ENCODE peak calls at places on chromosomes 1 and 21, in eight cellular contexts. C is stimulated activated CD4-positive, alpha-beta T cell treated with anti-CD3 and anti-CD28 coated beads, Interleukin-4, amount 100 ng/mL, for 1 hour; W is Calu3; P is activated CD4-positive, alpha-beta T cell treated with anti-CD3 and anti-CD28 coated beads for 4 hours; D is Right ventricle myocardium inferior; Y is cerebellum; X is PC-3; Q is ureter. K is an unnamed sample.

GRCh38 chr1:168512864-168513595 is 30.8 kb downstream of the XCL2 start:
- DNase-seq in Y (no peak), X (no peak), P (no peak), Q (no peak), D (no peak), W (no peak), C (no peak), K (peak; percentile 32)

GRCh38 chr1:245960171-245960570 is 546.9 kb downstream of the SMYD3 start:
- DNase-seq in X (no peak), W (no peak), D (no peak), P (no peak), Y (no peak), C (no peak), Q (no peak), K (no peak)

GRCh38 chr1:207032528-207033017 is at the start of gene C1orf116:
- DNase-seq in D (no peak), C (no peak), Y (no peak), W (peak; percentile 92), Q (peak; percentile 80), X (peak; percentile 99), P (no peak), K (no peak)

GRCh38 chr1:208189183-208189582 is 55.0 kb downstream of the PLXNA2 start:
- DNase-seq in D (no peak), X (peak; percentile 57), C (no peak), Q (no peak), W (no peak), P (no peak), Y (no peak), K (no peak)

GRCh38 chr1:54421101-54421504 is 14.9 kb upstream of the SSBP3 start:
- DNase-seq in W (peak; percentile 18), C (no peak), D (no peak), X (peak; percentile 50), Y (no peak), P (no peak), Q (no peak), K (no peak)

GRCh38 chr1:67717876-67718275 is 32.9 kb downstream of the GADD45A start:
- DNase-seq in X (peak; percentile 58), W (no peak), Y (no peak), D (no peak), Q (no peak), P (no peak), C (no peak), K (no peak)

GRCh38 chr1:77558591-77559164 is 123.8 kb downstream of the ZZZ3 start:
- DNase-seq in P (no peak), Y (no peak), X (no peak), W (no peak), D (no peak), Q (no peak), C (no peak), K (no peak)

GRCh38 chr1:30407030-30407861 is 316.1 kb downstream of the MATN1 start:
- DNase-seq in P (no peak), Q (peak; percentile 36), W (no peak), C (no peak), D (no peak), Y (no peak), X (no peak), K (no peak)

GRCh38 chr1:160853014-160853413 is 9.7 kb downstream of the CD244 start:
- DNase-seq in C (no peak), W (no peak), P (no peak), D (no peak), X (no peak), Y (no peak), Q (no peak), K (no peak)

GRCh38 chr21:29152936-29153335 is 22.5 kb downstream of the MAP3K7CL start:
- DNase-seq in X (no peak), W (no peak), C (no peak), P (no peak), Y (no peak), Q (no peak), D (no peak), K (no peak)

GRCh38 chr1:227390525-227390924 is 72.2 kb upstream of the CDC42BPA start:
- DNase-seq in X (no peak), C (no peak), Q (no peak), P (no peak), D (no peak), W (no peak), Y (no peak), K (no peak)

GRCh38 chr1:67683736-67684525 is 1.1 kb upstream of the GADD45A start:
- DNase-seq in P (peak; percentile 55), W (no peak), Q (no peak), X (peak; percentile 78), D (no peak), Y (no peak), C (peak; percentile 47), K (peak; percentile 51)

GRCh38 chr21:33968082-33968997 is 52.7 kb upstream of the ATP5PO start:
- DNase-seq in D (no peak), P (no peak), C (no peak), Y (no peak), W (peak; percentile 36), X (peak; percentile 90), Q (no peak), K (peak; percentile 31)

GRCh38 chr1:156233421-156234127 is 8.4 kb upstream of the BGLAP start:
- DNase-seq in Q (no peak), W (no peak), P (no peak), X (peak; percentile 45), Y (no peak), D (no peak), C (no peak), K (no peak)

GRCh38 chr1:186465956-186466355 is 5.0 kb upstream of the PDC start:
- DNase-seq in Q (no peak), P (no peak), D (no peak), W (no peak), C (no peak), Y (no peak), X (no peak), K (no peak)

GRCh38 chr21:45266518-45267389 is 20.9 kb downstream of the POFUT2 start:
- DNase-seq in D (no peak), Y (no peak), C (peak; percentile 34), W (no peak), P (peak; percentile 9), X (no peak), Q (peak; percentile 38), K (peak; percentile 40)

GRCh38 chr1:113451710-113452109 is 61.4 kb downstream of the MAGI3 start:
- DNase-seq in P (no peak), W (no peak), C (no peak), D (no peak), Q (no peak), X (no peak), Y (no peak), K (no peak)

GRCh38 chr21:44773291-44773932 is 28.2 kb downstream of the UBE2G2 start:
- DNase-seq in P (no peak), D (no peak), X (no peak), Q (no peak), W (no peak), Y (no peak), C (no peak), K (no peak)

GRCh38 chr1:117045644-117046043 is 14.5 kb upstream of the TTF2 start:
- DNase-seq in Q (no peak), P (no peak), D (no peak), X (no peak), Y (no peak), W (no peak), C (no peak), K (no peak)

GRCh38 chr21:36847189-36847588 is 119.3 kb downstream of the HLCS start:
- DNase-seq in D (no peak), X (peak; percentile 89), P (no peak), C (no peak), Q (no peak), Y (no peak), W (no peak), K (no peak)

GRCh38 chr1:161084205-161084988 is 5.0 kb downstream of the NECTIN4 start:
- DNase-seq in W (no peak), Y (no peak), D (no peak), Q (no peak), C (no peak), P (no peak), X (no peak), K (no peak)

GRCh38 chr1:84078824-84079167 is 65.3 kb upstream of the PRKACB start:
- DNase-seq in D (no peak), C (no peak), Q (no peak), P (no peak), Y (no peak), W (no peak), X (no peak), K (no peak)

GRCh38 chr1:201169971-201170532 is 15.8 kb upstream of the TMEM9 start:
- DNase-seq in W (no peak), P (no peak), Q (no peak), X (no peak), C (no peak), D (no peak), Y (no peak), K (no peak)

GRCh38 chr1:65458730-65459396 is 38.4 kb downstream of the LEPR start:
- DNase-seq in Y (no peak), W (no peak), P (no peak), D (no peak), C (no peak), Q (no peak), X (no peak), K (no peak)

GRCh38 chr21:17848228-17848627 is 29.1 kb upstream of the C21orf91 start:
- DNase-seq in X (peak; percentile 82), W (no peak), C (no peak), Y (no peak), D (no peak), P (no peak), Q (peak; percentile 44), K (no peak)

GRCh38 chr1:75996196-75996595 is 64.0 kb upstream of the ASB17 start:
- DNase-seq in C (no peak), X (no peak), P (no peak), W (no peak), Y (no peak), D (no peak), Q (no peak), K (no peak)

GRCh38 chr1:67684526-67685066 is 405 bp upstream of the GADD45A start:
- DNase-seq in X (no peak), Y (no peak), Q (no peak), W (no peak), D (no peak), C (no peak), P (peak; percentile 5), K (no peak)

GRCh38 chr1:57761628-57762027 is 337.8 kb upstream of the DAB1 start:
- DNase-seq in W (no peak), D (no peak), X (no peak), Q (no peak), C (no peak), P (no peak), Y (peak; percentile 68), K (no peak)

GRCh38 chr1:197663178-197663953 is 111.9 kb downstream of the DENND1B start:
- DNase-seq in W (peak; percentile 4), D (no peak), Q (no peak), X (no peak), Y (no peak), P (no peak), C (no peak), K (no peak)

GRCh38 chr1:236365999-236366570 is 28.0 kb upstream of the EDARADD start:
- DNase-seq in D (no peak), Y (no peak), W (no peak), X (no peak), Q (no peak), P (no peak), C (no peak), K (no peak)

GRCh38 chr1:4002741-4003140 is 102.7 kb upstream of the C1orf174 start:
- DNase-seq in Q (no peak), W (no peak), X (no peak), Y (no peak), P (no peak), C (no peak), D (no peak), K (no peak)

K was measured in activated naive CD4-positive, alpha-beta T cell treated with anti-CD3 and anti-CD28 coated beads for 36 hours.